ENCODE peak calls at places on chromosomes 3 and 15, in five cellular contexts. One of them, this sample, is unnamed. For H3K9me3, the result is how much of the 10 kb centered on the place peaks cover.

GRCh38 chr3:78751266-78751665 is 1016.5 kb downstream of the ROBO1 start:
- DNase-seq in neuronal stem cell: no peak
- DNase-seq in right cardiac atrium: no peak
- DNase-seq in transverse colon: no peak
- DNase-seq in AG04450: no peak
- DNase-seq in this sample: no peak

GRCh38 chr3:97954193-97954827 is 17.9 kb downstream of the RIOX2 start:
- DNase-seq in neuronal stem cell: no peak
- DNase-seq in right cardiac atrium: no peak
- DNase-seq in transverse colon: no peak
- DNase-seq in AG04450: no peak
- DNase-seq in this sample: no peak

GRCh38 chr15:33201376-33202189 is 7.1 kb upstream of the FMN1 start:
- DNase-seq in neuronal stem cell: peak
- DNase-seq in right cardiac atrium: peak
- DNase-seq in transverse colon: peak
- DNase-seq in AG04450: no peak
- DNase-seq in this sample: no peak

GRCh38 chr3:163043074-163043473 is 1546.5 kb downstream of the OTOL1 start:
- DNase-seq in neuronal stem cell: no peak
- DNase-seq in right cardiac atrium: peak
- DNase-seq in transverse colon: no peak
- DNase-seq in AG04450: no peak
- DNase-seq in this sample: no peak

GRCh38 chr3:187717572-187717971 is 15.2 kb upstream of the RTP2 start:
- DNase-seq in neuronal stem cell: no peak
- DNase-seq in right cardiac atrium: no peak
- DNase-seq in transverse colon: no peak
- DNase-seq in AG04450: no peak
- DNase-seq in this sample: no peak

GRCh38 chr15:36133686-36134085 is 445.7 kb upstream of the CDIN1 start:
- DNase-seq in neuronal stem cell: no peak
- DNase-seq in right cardiac atrium: no peak
- DNase-seq in transverse colon: no peak
- DNase-seq in AG04450: peak
- DNase-seq in this sample: no peak

GRCh38 chr15:57500979-57501576 is 90.6 kb upstream of the MYZAP start:
- DNase-seq in neuronal stem cell: no peak
- DNase-seq in right cardiac atrium: no peak
- DNase-seq in transverse colon: no peak
- DNase-seq in AG04450: no peak
- DNase-seq in this sample: no peak

GRCh38 chr15:69457304-69458280 is 5.0 kb downstream of the RPLP1 start:
- DNase-seq in neuronal stem cell: no peak
- DNase-seq in right cardiac atrium: no peak
- DNase-seq in transverse colon: no peak
- DNase-seq in AG04450: no peak
- DNase-seq in this sample: no peak

GRCh38 chr15:36591534-36592411 is 12.3 kb downstream of the CDIN1 start:
- DNase-seq in neuronal stem cell: no peak
- DNase-seq in right cardiac atrium: peak
- DNase-seq in transverse colon: no peak
- DNase-seq in AG04450: no peak
- DNase-seq in this sample: no peak

GRCh38 chr15:77909131-77909940 is 168.2 kb downstream of the TBC1D2B start:
- DNase-seq in neuronal stem cell: no peak
- DNase-seq in right cardiac atrium: no peak
- DNase-seq in transverse colon: no peak
- DNase-seq in AG04450: no peak
- DNase-seq in this sample: no peak

GRCh38 chr3:22306454-22306853 is 555.4 kb upstream of the ZNF385D start:
- DNase-seq in neuronal stem cell: no peak
- DNase-seq in right cardiac atrium: no peak
- DNase-seq in transverse colon: no peak
- DNase-seq in AG04450: no peak
- DNase-seq in this sample: no peak

GRCh38 chr3:99970198-99970597 is 144.1 kb downstream of the FILIP1L start:
- DNase-seq in neuronal stem cell: no peak
- DNase-seq in right cardiac atrium: no peak
- DNase-seq in transverse colon: no peak
- DNase-seq in AG04450: no peak
- DNase-seq in this sample: no peak

GRCh38 chr15:96838088-96838487 is 507.6 kb downstream of the NR2F2 start:
- DNase-seq in neuronal stem cell: no peak
- DNase-seq in right cardiac atrium: no peak
- DNase-seq in transverse colon: no peak
- DNase-seq in AG04450: no peak
- DNase-seq in this sample: no peak

GRCh38 chr15:51403072-51403878 is 61.8 kb downstream of the GLDN start:
- DNase-seq in neuronal stem cell: no peak
- DNase-seq in right cardiac atrium: no peak
- DNase-seq in transverse colon: no peak
- DNase-seq in AG04450: peak
- DNase-seq in this sample: no peak

GRCh38 chr15:75573001-75573400 is 6.1 kb downstream of the PTPN9 start:
- DNase-seq in neuronal stem cell: no peak
- DNase-seq in right cardiac atrium: no peak
- DNase-seq in transverse colon: no peak
- DNase-seq in AG04450: no peak
- DNase-seq in this sample: no peak

GRCh38 chr3:12993623-12994356 is 79.4 kb downstream of the IQSEC1 start:
- DNase-seq in neuronal stem cell: no peak
- DNase-seq in right cardiac atrium: peak
- DNase-seq in transverse colon: peak
- DNase-seq in AG04450: no peak
- DNase-seq in this sample: no peak

GRCh38 chr3:171320721-171321120 is 139.5 kb downstream of the TNIK start:
- DNase-seq in neuronal stem cell: no peak
- DNase-seq in right cardiac atrium: peak
- DNase-seq in transverse colon: no peak
- DNase-seq in AG04450: no peak
- DNase-seq in this sample: no peak

GRCh38 chr3:172082269-172082668 is 42.9 kb downstream of the FNDC3B start:
- DNase-seq in neuronal stem cell: no peak
- DNase-seq in right cardiac atrium: no peak
- DNase-seq in transverse colon: peak
- DNase-seq in AG04450: peak
- DNase-seq in this sample: no peak

GRCh38 chr15:90845201-90845949 is 23.0 kb upstream of the FURIN start:
- DNase-seq in neuronal stem cell: no peak
- DNase-seq in right cardiac atrium: no peak
- DNase-seq in transverse colon: peak
- DNase-seq in AG04450: peak
- DNase-seq in this sample: no peak

GRCh38 chr15:69973102-69973714 is 124.5 kb downstream of the TLE3 start:
- DNase-seq in neuronal stem cell: no peak
- DNase-seq in right cardiac atrium: no peak
- DNase-seq in transverse colon: no peak
- DNase-seq in AG04450: no peak
- DNase-seq in this sample: no peak

GRCh38 chr3:4730734-4731133 is 237.6 kb downstream of the ITPR1 start:
- DNase-seq in neuronal stem cell: no peak
- DNase-seq in right cardiac atrium: peak
- DNase-seq in transverse colon: no peak
- DNase-seq in AG04450: no peak
- DNase-seq in this sample: no peak

GRCh38 chr15:66704019-66704782 is 2.2 kb downstream of the SMAD6 start:
- DNase-seq in neuronal stem cell: no peak
- DNase-seq in right cardiac atrium: peak
- DNase-seq in transverse colon: peak
- DNase-seq in AG04450: no peak
- DNase-seq in this sample: no peak

GRCh38 chr3:127699098-127699945 is 26.6 kb downstream of the ABTB1 start:
- DNase-seq in neuronal stem cell: no peak
- DNase-seq in right cardiac atrium: peak
- DNase-seq in transverse colon: no peak
- DNase-seq in AG04450: no peak
- DNase-seq in this sample: no peak

GRCh38 chr3:7062714-7063113 is 201.8 kb downstream of the GRM7 start:
- DNase-seq in neuronal stem cell: no peak
- DNase-seq in right cardiac atrium: no peak
- DNase-seq in transverse colon: no peak
- DNase-seq in AG04450: no peak
- DNase-seq in this sample: no peak

GRCh38 chr3:71893120-71893519 is 108.2 kb upstream of the PROK2 start:
- DNase-seq in neuronal stem cell: no peak
- DNase-seq in right cardiac atrium: no peak
- DNase-seq in transverse colon: no peak
- DNase-seq in AG04450: no peak
- DNase-seq in this sample: no peak

GRCh38 chr3:130316164-130316563 is 29.3 kb upstream of the COL6A5 start:
- DNase-seq in neuronal stem cell: no peak
- DNase-seq in right cardiac atrium: no peak
- DNase-seq in transverse colon: peak
- DNase-seq in AG04450: no peak
- DNase-seq in this sample: no peak

GRCh38 chr15:66937588-66937987 is 127.8 kb upstream of the SMAD3 start:
- DNase-seq in neuronal stem cell: no peak
- DNase-seq in right cardiac atrium: no peak
- DNase-seq in transverse colon: no peak
- DNase-seq in AG04450: no peak
- DNase-seq in this sample: no peak

GRCh38 chr3:50136714-50137405 is 18.3 kb upstream of the SEMA3F start:
- DNase-seq in neuronal stem cell: no peak
- DNase-seq in right cardiac atrium: no peak
- DNase-seq in transverse colon: no peak
- DNase-seq in AG04450: no peak
- DNase-seq in this sample: no peak

DNA sequence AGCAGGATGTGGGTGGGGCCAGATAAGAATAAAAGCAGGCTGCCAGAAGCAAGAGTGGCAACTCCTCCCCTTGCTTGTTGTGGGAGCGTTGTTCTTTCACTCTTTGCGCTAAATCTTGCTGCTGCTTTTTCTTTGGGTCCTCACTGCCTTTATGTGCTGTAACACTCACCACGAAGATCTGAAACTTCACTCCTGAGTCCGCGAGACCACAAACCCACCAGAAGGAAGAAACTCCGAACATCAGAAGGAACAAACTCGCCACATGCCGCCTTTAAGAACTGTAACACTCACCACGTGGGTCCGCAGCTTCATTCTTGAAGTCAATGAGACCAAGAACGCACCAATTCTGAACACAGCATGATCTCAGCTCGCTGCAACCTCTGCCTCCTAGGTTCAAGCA is 72.9 kb downstream of the IL12A start:
- DNase-seq in neuronal stem cell: no peak
- DNase-seq in right cardiac atrium: no peak
- DNase-seq in transverse colon: no peak
- DNase-seq in AG04450: no peak
- DNase-seq in this sample: no peak
- H3K9me3 ChIP-seq in neuronal stem cell: under half
- H3K9me3 ChIP-seq in right cardiac atrium: under half
- H3K9me3 ChIP-seq in transverse colon: under half
- H3K9me3 ChIP-seq in AG04450: under half
- H3K9me3 ChIP-seq in this sample: under half

DNA sequence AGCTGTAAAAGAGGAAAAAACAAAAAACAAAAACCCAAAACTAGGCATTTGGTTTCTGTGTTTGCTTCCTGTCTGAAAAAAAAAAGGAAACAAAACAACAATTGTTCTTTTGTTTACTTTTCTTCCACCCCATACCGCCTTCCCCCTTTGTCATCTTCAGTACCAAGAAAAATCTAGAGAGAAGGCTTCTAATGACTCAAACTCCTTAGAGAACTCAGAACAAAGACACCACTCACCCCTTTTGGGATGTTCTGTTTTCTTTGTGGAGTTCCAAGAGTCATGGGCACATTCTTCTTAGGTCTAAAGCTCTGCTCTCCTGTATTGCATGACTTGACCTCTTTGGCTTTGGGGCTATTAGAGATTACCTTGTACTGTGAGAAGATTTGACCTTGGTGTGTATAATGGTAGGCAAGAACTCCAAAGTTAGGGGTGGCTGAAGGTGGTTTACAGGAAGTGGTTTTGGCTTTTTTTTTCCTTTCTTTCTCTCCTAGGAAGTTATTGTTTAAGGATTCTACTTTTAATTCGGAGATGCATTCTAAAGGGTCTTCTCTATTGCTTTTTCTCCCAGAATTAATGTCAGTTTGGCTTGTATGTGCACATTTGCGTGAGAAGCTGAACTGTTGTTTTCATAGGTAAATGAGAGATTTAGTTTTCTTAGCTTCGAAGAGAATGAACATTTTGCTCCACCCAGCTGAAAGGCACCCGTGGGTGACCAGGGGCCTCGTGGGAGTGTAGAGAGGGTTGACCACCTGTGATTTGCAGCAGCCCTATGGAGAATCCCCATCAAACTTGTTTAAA is 39.5 kb upstream of the ZBTB20 start:
- DNase-seq in neuronal stem cell: no peak
- DNase-seq in right cardiac atrium: no peak
- DNase-seq in transverse colon: no peak
- DNase-seq in AG04450: no peak
- DNase-seq in this sample: no peak
- H3K9me3 ChIP-seq in neuronal stem cell: under half
- H3K9me3 ChIP-seq in right cardiac atrium: under half
- H3K9me3 ChIP-seq in transverse colon: under half
- H3K9me3 ChIP-seq in AG04450: under half
- H3K9me3 ChIP-seq in this sample: under half

DNA sequence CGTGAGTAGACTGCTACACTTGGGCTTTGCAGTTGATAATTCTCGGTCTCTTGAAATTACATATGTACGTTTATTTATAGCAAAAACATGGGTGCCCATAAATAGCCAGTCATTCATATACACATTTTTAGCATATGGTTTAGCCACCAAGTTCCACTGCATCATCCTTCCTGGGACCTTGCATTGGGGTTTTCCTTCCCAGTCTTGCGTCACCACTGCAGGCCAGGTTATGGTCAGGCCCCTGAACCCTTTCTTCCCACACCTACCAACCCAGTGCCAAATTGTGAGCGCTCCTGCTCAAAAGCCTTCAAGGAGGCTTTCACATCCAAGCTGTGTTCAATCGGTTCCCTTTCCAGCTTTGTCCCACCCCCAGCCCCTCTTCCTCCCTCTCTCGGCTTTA is 12.6 kb downstream of the KLHL25 start:
- DNase-seq in neuronal stem cell: no peak
- DNase-seq in right cardiac atrium: no peak
- DNase-seq in transverse colon: no peak
- DNase-seq in AG04450: no peak
- DNase-seq in this sample: no peak
- H3K9me3 ChIP-seq in neuronal stem cell: under half
- H3K9me3 ChIP-seq in right cardiac atrium: under half
- H3K9me3 ChIP-seq in transverse colon: under half
- H3K9me3 ChIP-seq in AG04450: under half
- H3K9me3 ChIP-seq in this sample: under half

DNA sequence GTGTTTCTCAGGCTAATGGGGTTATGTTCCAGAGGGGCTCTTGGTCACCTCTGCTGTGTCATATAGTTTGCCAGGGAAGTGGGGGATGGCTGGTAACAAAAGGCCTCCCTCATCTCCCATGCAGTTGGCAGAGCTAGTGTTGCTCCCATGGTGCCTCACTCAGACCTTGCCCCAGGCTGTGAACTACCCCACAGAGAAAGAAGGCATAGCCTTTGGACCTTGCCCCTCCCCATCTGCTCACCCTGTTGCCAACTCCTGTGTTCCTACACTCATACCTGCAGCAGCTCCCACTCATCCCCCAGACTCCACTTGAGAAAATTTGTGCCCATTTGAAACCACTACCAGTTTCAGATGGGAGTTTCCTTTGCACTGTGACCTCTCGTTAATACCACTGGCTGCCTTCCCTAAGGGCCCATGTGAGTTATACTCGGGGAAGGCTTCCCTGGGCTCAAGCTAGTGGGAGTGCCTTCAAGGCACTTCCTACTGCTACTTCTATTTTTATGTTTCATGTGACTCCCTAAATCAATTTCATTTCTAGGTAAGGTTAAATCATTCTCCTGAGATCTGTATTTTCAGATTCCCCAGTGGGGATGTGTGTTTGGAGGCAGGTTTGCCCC is 25.3 kb upstream of the COPB2 start:
- DNase-seq in neuronal stem cell: no peak
- DNase-seq in right cardiac atrium: no peak
- DNase-seq in transverse colon: no peak
- DNase-seq in AG04450: no peak
- DNase-seq in this sample: no peak
- H3K9me3 ChIP-seq in neuronal stem cell: under half
- H3K9me3 ChIP-seq in right cardiac atrium: under half
- H3K9me3 ChIP-seq in transverse colon: under half
- H3K9me3 ChIP-seq in AG04450: under half
- H3K9me3 ChIP-seq in this sample: under half